ENCODE peak calls at places on chromosome 15, in five cellular contexts. Q is CD8-positive, alpha-beta T cell; A is HS-5; K is RWPE2; O is brain microvascular endothelial cell. M is an unnamed sample.

GRCh38 chr15:67051088-67051659 is 14.2 kb upstream of the SMAD3 start:
- DNase-seq in K (no peak), A (no peak), Q (no peak), O (no peak), M (no peak)

GRCh38 chr15:71679223-71680078 is 130.9 kb upstream of the NR2E3 start:
- DNase-seq in K (no peak), O (peak), A (peak), Q (no peak), M (no peak)

GRCh38 chr15:37098468-37099320 is 1.7 kb downstream of the MEIS2 start:
- DNase-seq in A (no peak), K (no peak), O (no peak), Q (no peak), M (peak)

GRCh38 chr15:69685524-69686452 is 233.2 kb downstream of the RPLP1 start:
- DNase-seq in K (no peak), O (no peak), Q (no peak), A (no peak), M (no peak)

GRCh38 chr15:36361351-36361870 is 218.0 kb upstream of the CDIN1 start:
- DNase-seq in Q (no peak), O (peak), K (no peak), A (no peak), M (no peak)

GRCh38 chr15:101033801-101034200 is 114.6 kb downstream of the LRRK1 start:
- DNase-seq in O (no peak), Q (no peak), K (no peak), A (no peak), M (no peak)

GRCh38 chr15:77187751-77188464 is 117.0 kb upstream of the TSPAN3 start:
- DNase-seq in K (no peak), A (peak), O (peak), Q (no peak), M (peak)

GRCh38 chr15:67784057-67784781 is 41.1 kb upstream of the SKOR1 start:
- DNase-seq in O (no peak), A (no peak), Q (no peak), K (no peak), M (no peak)

GRCh38 chr15:33242669-33243191 is 48.2 kb upstream of the FMN1 start:
- DNase-seq in O (peak), A (no peak), K (no peak), Q (no peak), M (no peak)

GRCh38 chr15:57235865-57236264 is 140.4 kb upstream of the CGNL1 start:
- DNase-seq in K (no peak), Q (no peak), A (no peak), O (peak), M (peak)

GRCh38 chr15:89301304-89302089 is 33.1 kb downstream of the POLG start:
- DNase-seq in O (no peak), Q (no peak), A (no peak), K (no peak), M (no peak)

GRCh38 chr15:83978588-83978987 is 257.0 kb upstream of the GOLGA6L4 start:
- DNase-seq in K (no peak), Q (no peak), O (no peak), A (no peak), M (no peak)

GRCh38 chr15:101652098-101652782 is at the start of gene TM2D3:
- DNase-seq in O (peak), Q (peak), K (peak), A (peak), M (peak)

GRCh38 chr15:56699743-56700142 is 33.6 kb downstream of the ZNF280D start:
- DNase-seq in O (no peak), A (no peak), Q (no peak), K (no peak), M (no peak)

GRCh38 chr15:58432421-58432820 is 630 bp downstream of the LIPC start:
- DNase-seq in O (no peak), A (no peak), Q (no peak), K (no peak), M (no peak)

GRCh38 chr15:53359038-53359437 is 400.4 kb downstream of the WDR72 start:
- DNase-seq in O (no peak), A (no peak), K (no peak), Q (no peak), M (no peak)

GRCh38 chr15:68374346-68374745 is 57.6 kb downstream of the ITGA11 start:
- DNase-seq in O (no peak), K (peak), Q (no peak), A (no peak), M (no peak)

GRCh38 chr15:82128401-82129143 is 82.8 kb upstream of the MEX3B start:
- DNase-seq in A (no peak), K (no peak), Q (no peak), O (no peak), M (no peak)

GRCh38 chr15:100572362-100572983 is 29.5 kb downstream of the LINS1 start:
- DNase-seq in K (no peak), O (no peak), Q (no peak), A (no peak), M (no peak)

M was measured in hepatic stellate cell.